ENCODE peak calls at places on chromosomes 7 and 10, in four cellular contexts. E is putamen, V is HS-5, O is HFFc6. S is an unnamed sample.
A peak's percentile ranks its signal among the peaks of the same experiment; 100 is the strongest.

GRCh38 chr7:116780966-116781365 is 81.4 kb upstream of the CAPZA2 start:
- DNase-seq in V (no peak), O (no peak), E (no peak), S (no peak)

GRCh38 chr7:101954494-101954893 is 137.1 kb downstream of the CUX1 start:
- DNase-seq in E (no peak), O (no peak), V (no peak), S (no peak)

GRCh38 chr10:30702860-30703259 is 73.3 kb upstream of the LYZL2 start:
- DNase-seq in E (no peak), V (no peak), O (no peak), S (no peak)

GRCh38 chr7:151086802-151087246 is 549 bp downstream of the AGAP3 start:
- DNase-seq in O (peak; percentile 36), V (no peak), E (no peak), S (peak; percentile 30)

GRCh38 chr10:16384064-16384463 is 52.7 kb upstream of the PTER start:
- DNase-seq in V (no peak), O (no peak), E (no peak), S (no peak)

GRCh38 chr7:41637051-41637450 is 65.8 kb downstream of the INHBA start:
- DNase-seq in E (no peak), O (no peak), V (peak; percentile 40), S (no peak)

GRCh38 chr7:30906014-30906413 is 5.6 kb upstream of the AQP1 start:
- DNase-seq in E (no peak), V (no peak), O (no peak), S (no peak)

GRCh38 chr7:105126436-105126975 is 112.5 kb downstream of the KMT2E start:
- DNase-seq in V (no peak), E (no peak), O (no peak), S (no peak)

GRCh38 chr10:133127291-133128125 is 32.5 kb upstream of the KNDC1 start:
- DNase-seq in V (no peak), E (no peak), O (no peak), S (no peak)

GRCh38 chr7:50302486-50303081 is 1.9 kb upstream of the IKZF1 start:
- DNase-seq in E (no peak), V (no peak), O (no peak), S (no peak)

GRCh38 chr10:17233534-17233933 is 5.5 kb downstream of the VIM start:
- DNase-seq in V (no peak), O (peak; percentile 54), E (no peak), S (peak; percentile 50)

GRCh38 chr7:77413128-77413527 is 3.0 kb downstream of the GSAP start:
- DNase-seq in E (no peak), V (no peak), O (no peak), S (no peak)

GRCh38 chr10:77941790-77942189 is 15.2 kb upstream of the DLG5 start:
- DNase-seq in E (no peak), V (no peak), O (no peak), S (no peak)

GRCh38 chr10:124420254-124420653 is 1.5 kb upstream of the OAT start:
- DNase-seq in E (no peak), V (no peak), O (no peak), S (no peak)

GRCh38 chr10:1591045-1591444 is 146.3 kb downstream of the ADARB2 start:
- DNase-seq in V (no peak), O (no peak), E (no peak), S (no peak)

GRCh38 chr10:106894675-106895074 is 269.8 kb downstream of the SORCS1 start:
- DNase-seq in E (no peak), O (no peak), V (no peak), S (no peak)

GRCh38 chr7:107113866-107114265 is 54.9 kb upstream of the HBP1 start:
- DNase-seq in O (no peak), V (no peak), E (no peak), S (no peak)

GRCh38 chr7:19665399-19666008 is 43.3 kb downstream of the POLR1F start:
- DNase-seq in V (peak; percentile 26), O (peak; percentile 31), E (peak; percentile 3), S (peak; percentile 47)

GRCh38 chr7:129875745-129876411 is 76.9 kb downstream of the UBE2H start:
- DNase-seq in V (no peak), E (no peak), O (peak; percentile 51), S (no peak)

GRCh38 chr10:50464004-50464409 is 159.7 kb downstream of the SGMS1 start:
- DNase-seq in V (no peak), O (no peak), E (peak; percentile 10), S (no peak)

GRCh38 chr7:1276626-1277175 is 44.0 kb downstream of the UNCX start:
- DNase-seq in E (no peak), V (no peak), O (no peak), S (no peak)

GRCh38 chr7:104772405-104772821 is 241.6 kb upstream of the KMT2E start:
- DNase-seq in O (no peak), V (no peak), E (peak; percentile 86), S (no peak)

GRCh38 chr7:75617634-75618234 is 121.0 kb downstream of the HIP1 start:
- DNase-seq in O (no peak), V (no peak), E (peak; percentile 42), S (no peak)

GRCh38 chr10:273088-273487 is 137.8 kb downstream of the ZMYND11 start:
- DNase-seq in V (no peak), O (no peak), E (no peak), S (no peak)

GRCh38 chr7:70356324-70356797 is 758.1 kb downstream of the AUTS2 start:
- DNase-seq in V (no peak), E (no peak), O (no peak), S (no peak)

GRCh38 chr7:39733881-39734571 is 110.7 kb downstream of the RALA start:
- DNase-seq in E (no peak), V (peak; percentile 97), O (peak; percentile 87), S (peak; percentile 99)

GRCh38 chr10:119859422-119860258 is 13.0 kb downstream of the MCMBP start:
- DNase-seq in E (no peak), O (peak; percentile 37), V (no peak), S (peak; percentile 40)

GRCh38 chr7:75842836-75843446 is 29.3 kb upstream of the CCL24 start:
- DNase-seq in V (peak; percentile 74), O (peak; percentile 83), E (no peak), S (no peak)

S was measured in RCC 7860.